ENCODE peak calls at places on chromosome 19, in eight cellular contexts. P, K, R, Z, I, H, U and N are unnamed samples.
A peak's percentile ranks its signal among the peaks of the same experiment; 100 is the strongest.

GRCh38 chr19:32869369-32870153 is at the start of gene SLC7A9:
- DNase-seq in U (no peak), Z (no peak), P (no peak), K (no peak), H (no peak), R (no peak), I (no peak), N (no peak)

GRCh38 chr19:55241143-55241934 is 12.8 kb upstream of the TMEM86B start:
- DNase-seq in I (no peak), U (no peak), P (no peak), R (peak; percentile 23), H (no peak), K (no peak), Z (no peak), N (no peak)

GRCh38 chr19:15812059-15812722 is 3.3 kb downstream of the OR10H1 start:
- DNase-seq in H (no peak), R (no peak), Z (no peak), K (no peak), I (no peak), U (no peak), P (no peak), N (no peak)

GRCh38 chr19:38513762-38514167 is 80.3 kb downstream of the RYR1 start:
- DNase-seq in P (no peak), Z (no peak), R (no peak), I (no peak), H (no peak), U (no peak), K (no peak), N (no peak)

GRCh38 chr19:41703602-41704293 is 4.7 kb upstream of the CEACAM5 start:
- DNase-seq in H (no peak), U (no peak), Z (no peak), P (no peak), K (no peak), I (no peak), R (peak; percentile 16), N (no peak)

GRCh38 chr19:29239220-29239776 is 26.3 kb upstream of the UQCRFS1 start:
- DNase-seq in I (no peak), K (no peak), Z (no peak), R (no peak), P (no peak), H (no peak), U (no peak), N (no peak)

GRCh38 chr19:54211214-54211613 is 10.6 kb downstream of the RPS9 start:
- DNase-seq in I (no peak), H (no peak), K (no peak), P (peak; percentile 45), R (peak; percentile 41), Z (no peak), U (no peak), N (no peak)

GRCh38 chr19:40217921-40218890 is at the start of gene TTC9B:
- DNase-seq in K (no peak), R (no peak), P (peak; percentile 95), H (no peak), U (no peak), I (no peak), Z (no peak), N (no peak)

GRCh38 chr19:12064266-12065099 is at the start of gene ZNF844:
- DNase-seq in Z (peak; percentile 95), P (peak; percentile 97), H (peak; percentile 98), K (peak; percentile 57), R (peak; percentile 99), I (peak; percentile 93), U (peak; percentile 99), N (peak; percentile 99)

GRCh38 chr19:29516358-29516725 is 9.5 kb upstream of the VSTM2B start:
- DNase-seq in Z (no peak), U (no peak), I (no peak), R (no peak), H (no peak), P (no peak), K (no peak), N (no peak)

GRCh38 chr19:53900191-53900860 is 8.8 kb upstream of the CACNG7 start:
- DNase-seq in P (no peak), U (no peak), K (no peak), R (no peak), I (no peak), Z (no peak), H (no peak), N (no peak)

GRCh38 chr19:13299838-13300237 is 149.6 kb downstream of the IER2 start:
- DNase-seq in I (no peak), P (no peak), U (no peak), H (no peak), R (no peak), K (no peak), Z (no peak), N (no peak)

GRCh38 chr19:566403-566802 is 6.0 kb upstream of the BSG start:
- DNase-seq in Z (peak; percentile 94), I (no peak), P (peak; percentile 68), H (peak; percentile 26), U (no peak), K (no peak), R (no peak), N (peak; percentile 81)

GRCh38 chr19:48501446-48501960 is 10.1 kb downstream of the LMTK3 start:
- DNase-seq in H (no peak), U (peak; percentile 93), R (peak; percentile 72), K (no peak), Z (no peak), P (no peak), I (no peak), N (no peak)

GRCh38 chr19:39709026-39709872 is 5.0 kb downstream of the LGALS14 start:
- DNase-seq in P (no peak), R (no peak), I (no peak), K (no peak), U (no peak), H (no peak), Z (no peak), N (no peak)

GRCh38 chr19:7391218-7391670 is 42.5 kb downstream of the ARHGEF18 start:
- DNase-seq in Z (no peak), P (no peak), R (peak; percentile 58), K (no peak), H (no peak), I (no peak), U (no peak), N (no peak)

DNA sequence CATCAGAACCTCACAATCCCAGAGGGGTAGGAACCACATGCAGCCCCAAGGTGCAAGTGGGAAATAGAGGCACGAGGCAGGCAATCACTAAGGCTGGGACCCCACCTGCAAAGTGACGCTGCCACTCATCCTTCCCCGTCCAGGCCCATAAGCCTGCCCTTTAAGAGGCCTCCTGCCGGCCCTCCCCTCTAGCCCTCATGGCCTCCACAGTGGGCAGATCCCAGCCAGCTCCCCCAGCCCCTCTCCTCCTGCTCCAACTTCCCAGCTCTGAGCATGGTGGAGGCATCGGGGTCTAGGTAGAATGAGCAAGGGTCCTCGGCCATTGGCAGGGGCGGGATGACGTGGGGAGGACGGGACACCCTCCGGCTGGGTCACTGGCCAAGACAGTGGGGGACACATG is 2.7 kb downstream of the ZSCAN18 start:
- DNase-seq in H (no peak), R (no peak), U (no peak), K (no peak), P (no peak), Z (no peak), I (no peak), N (no peak)
- H3K9me3 ChIP-seq in H (peaks cover 4% of the 10 kb centered on the region), R (peaks cover 26% of the 10 kb centered on the region), U (no peaks in the 10 kb centered on the region), K (peaks cover 85% of the 10 kb centered on the region), P (no peaks in the 10 kb centered on the region), Z (no peaks in the 10 kb centered on the region), I (peaks cover 6% of the 10 kb centered on the region), N (peaks cover 7% of the 10 kb centered on the region)

DNA sequence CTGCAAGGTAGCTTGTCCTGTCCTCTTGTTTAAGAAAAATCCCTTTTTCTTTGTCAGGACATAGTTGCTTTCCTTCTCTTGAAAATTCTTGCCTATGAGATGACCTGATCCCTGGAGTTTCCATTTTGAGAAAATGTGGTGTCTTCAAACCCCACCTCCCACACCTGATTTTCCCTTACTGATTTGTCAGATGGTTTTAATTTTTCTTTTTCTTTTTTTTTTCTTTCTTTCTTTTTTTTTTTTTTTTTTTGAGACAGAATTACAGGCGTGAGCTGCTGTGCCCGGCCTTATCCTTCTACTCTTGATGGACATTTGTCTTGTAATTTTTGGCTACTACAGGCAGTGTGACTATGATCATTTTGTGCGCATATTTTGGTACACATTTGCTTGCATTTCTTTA is 1.2 kb downstream of the ZNF345 start:
- DNase-seq in R (no peak), H (no peak), P (no peak), Z (no peak), I (no peak), U (no peak), K (no peak), N (no peak)
- H3K9me3 ChIP-seq in R (peaks cover 33% of the 10 kb centered on the region), H (peaks cover 28% of the 10 kb centered on the region), P (peaks cover 7% of the 10 kb centered on the region), Z (no peaks in the 10 kb centered on the region), I (peaks cover 17% of the 10 kb centered on the region), U (no peaks in the 10 kb centered on the region), K (peaks cover 22% of the 10 kb centered on the region), N (peaks cover 20% of the 10 kb centered on the region)

DNA sequence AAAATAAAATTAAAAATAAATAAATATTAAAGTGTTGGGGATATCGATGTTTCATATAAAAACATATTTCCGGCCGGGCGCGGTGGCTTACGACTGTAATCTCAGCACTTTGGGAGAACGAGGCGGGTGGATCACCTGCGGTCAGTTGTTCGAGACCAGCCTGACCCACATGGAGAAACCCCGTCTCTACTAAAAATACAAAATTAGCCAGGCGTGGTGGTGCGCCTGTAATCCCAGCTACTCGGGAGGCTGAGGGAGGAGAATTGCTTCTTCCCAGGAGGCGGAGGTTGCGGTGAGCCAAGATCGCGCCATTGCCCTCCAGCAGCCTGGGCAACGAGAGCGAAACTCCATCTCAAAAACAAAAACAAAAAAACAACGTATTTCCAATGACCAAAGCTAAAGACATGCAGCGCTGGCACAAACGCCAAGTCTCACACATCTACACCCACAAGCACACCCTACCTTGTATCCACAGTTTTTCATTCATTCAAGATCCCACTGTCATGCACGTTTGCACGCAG is 907 bp downstream of the ZNF569 start:
- DNase-seq in Z (no peak), U (peak; percentile 2), K (no peak), R (peak; percentile 29), I (no peak), P (no peak), H (no peak), N (no peak)
- H3K9me3 ChIP-seq in Z (no peaks in the 10 kb centered on the region), U (no peaks in the 10 kb centered on the region), K (peaks cover 32% of the 10 kb centered on the region), R (peaks cover 21% of the 10 kb centered on the region), I (peaks cover 7% of the 10 kb centered on the region), P (no peaks in the 10 kb centered on the region), H (peaks cover 25% of the 10 kb centered on the region), N (no peaks in the 10 kb centered on the region)

GRCh38 chr19:52066258-52066866 is 17.7 kb upstream of the ZNF432 start:
- DNase-seq in Z (no peak), K (no peak), R (no peak), P (no peak), I (no peak), H (no peak), U (no peak), N (no peak)
- H3K9me3 ChIP-seq in Z (no peaks in the 10 kb centered on the region), K (peaks cover 67% of the 10 kb centered on the region), R (peaks cover 99% of the 10 kb centered on the region), P (peaks cover 37% of the 10 kb centered on the region), I (peaks cover 75% of the 10 kb centered on the region), H (peaks cover 100% of the 10 kb centered on the region), U (no peaks in the 10 kb centered on the region), N (peaks cover 16% of the 10 kb centered on the region)

DNA sequence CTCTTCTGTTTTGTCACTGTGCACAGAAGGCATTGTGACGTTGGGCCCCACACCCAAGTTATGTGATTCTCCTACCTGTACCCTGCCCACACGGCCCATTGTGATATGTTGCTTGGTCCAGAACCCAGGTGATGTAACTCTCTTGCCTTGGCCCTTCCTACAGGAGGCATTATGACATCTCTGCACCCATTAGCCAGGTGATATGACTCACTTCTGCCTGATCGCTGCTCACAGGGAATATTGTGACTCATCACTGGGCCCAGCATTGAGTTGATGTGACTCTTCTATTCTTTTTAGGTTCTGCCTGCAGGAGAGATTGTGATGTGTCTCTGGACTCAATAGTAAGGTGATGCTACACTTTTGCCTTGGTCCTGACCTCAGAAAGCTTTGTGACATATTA is 65.4 kb upstream of the ZNF91 start:
- DNase-seq in I (no peak), Z (no peak), H (no peak), K (no peak), R (no peak), U (no peak), P (no peak), N (no peak)
- H3K9me3 ChIP-seq in I (no peaks in the 10 kb centered on the region), Z (no peaks in the 10 kb centered on the region), H (peaks cover 3% of the 10 kb centered on the region), K (peaks cover 20% of the 10 kb centered on the region), R (peaks cover 10% of the 10 kb centered on the region), U (no peaks in the 10 kb centered on the region), P (no peaks in the 10 kb centered on the region), N (no peaks in the 10 kb centered on the region)